ENCODE peak calls at places on chromosomes 3 and 15, in seven cellular contexts. One of them, this sample, is unnamed.

GRCh38 chr15:85744636-85745422 is 49.9 kb downstream of the KLHL25 start:
- DNase-seq in cardiac muscle cell: no peak
- DNase-seq in NCI-H510A: no peak
- DNase-seq in neural crest cell: no peak
- DNase-seq in effector memory CD4-positive, alpha-beta T cell: no peak
- DNase-seq in GM04504: no peak
- DNase-seq in HuH-7: no peak
- DNase-seq in this sample: no peak

GRCh38 chr3:14303336-14304100 is 98.9 kb upstream of the SLC6A6 start:
- DNase-seq in cardiac muscle cell: no peak
- DNase-seq in NCI-H510A: no peak
- DNase-seq in neural crest cell: no peak
- DNase-seq in effector memory CD4-positive, alpha-beta T cell: no peak
- DNase-seq in GM04504: no peak
- DNase-seq in HuH-7: no peak
- DNase-seq in this sample: no peak

GRCh38 chr3:89521328-89521727 is 413.9 kb downstream of the EPHA3 start:
- DNase-seq in cardiac muscle cell: no peak
- DNase-seq in NCI-H510A: no peak
- DNase-seq in neural crest cell: no peak
- DNase-seq in effector memory CD4-positive, alpha-beta T cell: no peak
- DNase-seq in GM04504: no peak
- DNase-seq in HuH-7: no peak
- DNase-seq in this sample: no peak

GRCh38 chr3:61688307-61688695 is 126.9 kb downstream of the PTPRG start:
- DNase-seq in cardiac muscle cell: peak
- DNase-seq in NCI-H510A: no peak
- DNase-seq in neural crest cell: peak
- DNase-seq in effector memory CD4-positive, alpha-beta T cell: no peak
- DNase-seq in GM04504: no peak
- DNase-seq in HuH-7: no peak
- DNase-seq in this sample: no peak

GRCh38 chr3:151766454-151766853 is 32.7 kb downstream of the AADACL2 start:
- DNase-seq in cardiac muscle cell: no peak
- DNase-seq in NCI-H510A: no peak
- DNase-seq in neural crest cell: no peak
- DNase-seq in effector memory CD4-positive, alpha-beta T cell: no peak
- DNase-seq in GM04504: no peak
- DNase-seq in HuH-7: no peak
- DNase-seq in this sample: no peak

GRCh38 chr3:64188810-64189560 is 36.3 kb downstream of the PRICKLE2 start:
- DNase-seq in cardiac muscle cell: peak
- DNase-seq in NCI-H510A: no peak
- DNase-seq in neural crest cell: no peak
- DNase-seq in effector memory CD4-positive, alpha-beta T cell: no peak
- DNase-seq in GM04504: peak
- DNase-seq in HuH-7: no peak
- DNase-seq in this sample: peak

GRCh38 chr3:197354195-197355059 is 56.0 kb upstream of the DLG1 start:
- DNase-seq in cardiac muscle cell: no peak
- DNase-seq in NCI-H510A: no peak
- DNase-seq in neural crest cell: peak
- DNase-seq in effector memory CD4-positive, alpha-beta T cell: no peak
- DNase-seq in GM04504: no peak
- DNase-seq in HuH-7: no peak
- DNase-seq in this sample: peak

GRCh38 chr3:194306109-194306686 is 44.9 kb downstream of the CPN2 start:
- DNase-seq in cardiac muscle cell: no peak
- DNase-seq in NCI-H510A: peak
- DNase-seq in neural crest cell: no peak
- DNase-seq in effector memory CD4-positive, alpha-beta T cell: peak
- DNase-seq in GM04504: no peak
- DNase-seq in HuH-7: no peak
- DNase-seq in this sample: no peak

GRCh38 chr3:4633078-4634004 is 140.2 kb downstream of the ITPR1 start:
- DNase-seq in cardiac muscle cell: peak
- DNase-seq in NCI-H510A: no peak
- DNase-seq in neural crest cell: no peak
- DNase-seq in effector memory CD4-positive, alpha-beta T cell: no peak
- DNase-seq in GM04504: peak
- DNase-seq in HuH-7: peak
- DNase-seq in this sample: peak

GRCh38 chr15:60973637-60974415 is 255.3 kb downstream of the RORA start:
- DNase-seq in cardiac muscle cell: peak
- DNase-seq in NCI-H510A: no peak
- DNase-seq in neural crest cell: no peak
- DNase-seq in effector memory CD4-positive, alpha-beta T cell: no peak
- DNase-seq in GM04504: no peak
- DNase-seq in HuH-7: no peak
- DNase-seq in this sample: peak

GRCh38 chr3:11653298-11654055 is 9.8 kb upstream of the VGLL4 start:
- DNase-seq in cardiac muscle cell: no peak
- DNase-seq in NCI-H510A: no peak
- DNase-seq in neural crest cell: no peak
- DNase-seq in effector memory CD4-positive, alpha-beta T cell: no peak
- DNase-seq in GM04504: no peak
- DNase-seq in HuH-7: no peak
- DNase-seq in this sample: peak

GRCh38 chr3:83011471-83011870 is 1250.0 kb upstream of the GBE1 start:
- DNase-seq in cardiac muscle cell: no peak
- DNase-seq in NCI-H510A: no peak
- DNase-seq in neural crest cell: no peak
- DNase-seq in effector memory CD4-positive, alpha-beta T cell: no peak
- DNase-seq in GM04504: no peak
- DNase-seq in HuH-7: no peak
- DNase-seq in this sample: peak

GRCh38 chr15:100934735-100935134 is 15.6 kb downstream of the LRRK1 start:
- DNase-seq in cardiac muscle cell: no peak
- DNase-seq in NCI-H510A: no peak
- DNase-seq in neural crest cell: no peak
- DNase-seq in effector memory CD4-positive, alpha-beta T cell: no peak
- DNase-seq in GM04504: no peak
- DNase-seq in HuH-7: no peak
- DNase-seq in this sample: no peak

GRCh38 chr3:14886101-14886500 is 61.3 kb upstream of the NR2C2 start:
- DNase-seq in cardiac muscle cell: no peak
- DNase-seq in NCI-H510A: no peak
- DNase-seq in neural crest cell: no peak
- DNase-seq in effector memory CD4-positive, alpha-beta T cell: no peak
- DNase-seq in GM04504: no peak
- DNase-seq in HuH-7: no peak
- DNase-seq in this sample: no peak

GRCh38 chr3:175751089-175751488 is 892.0 kb downstream of the NAALADL2 start:
- DNase-seq in cardiac muscle cell: no peak
- DNase-seq in NCI-H510A: no peak
- DNase-seq in neural crest cell: no peak
- DNase-seq in effector memory CD4-positive, alpha-beta T cell: no peak
- DNase-seq in GM04504: no peak
- DNase-seq in HuH-7: no peak
- DNase-seq in this sample: no peak

GRCh38 chr3:38109580-38110313 is 27.2 kb downstream of the ACAA1 start:
- DNase-seq in cardiac muscle cell: no peak
- DNase-seq in NCI-H510A: no peak
- DNase-seq in neural crest cell: no peak
- DNase-seq in effector memory CD4-positive, alpha-beta T cell: no peak
- DNase-seq in GM04504: no peak
- DNase-seq in HuH-7: no peak
- DNase-seq in this sample: no peak

GRCh38 chr3:100896994-100897393 is 96.2 kb downstream of the ABI3BP start:
- DNase-seq in cardiac muscle cell: no peak
- DNase-seq in NCI-H510A: no peak
- DNase-seq in neural crest cell: no peak
- DNase-seq in effector memory CD4-positive, alpha-beta T cell: no peak
- DNase-seq in GM04504: no peak
- DNase-seq in HuH-7: no peak
- DNase-seq in this sample: no peak

GRCh38 chr3:147799601-147800000 is 390.4 kb downstream of the ZIC1 start:
- DNase-seq in cardiac muscle cell: no peak
- DNase-seq in NCI-H510A: no peak
- DNase-seq in neural crest cell: no peak
- DNase-seq in effector memory CD4-positive, alpha-beta T cell: no peak
- DNase-seq in GM04504: no peak
- DNase-seq in HuH-7: no peak
- DNase-seq in this sample: no peak

GRCh38 chr15:95266481-95267061 is 1035.2 kb downstream of the MCTP2 start:
- DNase-seq in cardiac muscle cell: no peak
- DNase-seq in NCI-H510A: no peak
- DNase-seq in neural crest cell: no peak
- DNase-seq in effector memory CD4-positive, alpha-beta T cell: no peak
- DNase-seq in GM04504: peak
- DNase-seq in HuH-7: no peak
- DNase-seq in this sample: no peak

GRCh38 chr3:149151843-149152242 is 22.4 kb downstream of the HPS3 start:
- DNase-seq in cardiac muscle cell: no peak
- DNase-seq in NCI-H510A: no peak
- DNase-seq in neural crest cell: no peak
- DNase-seq in effector memory CD4-positive, alpha-beta T cell: no peak
- DNase-seq in GM04504: peak
- DNase-seq in HuH-7: peak
- DNase-seq in this sample: peak

GRCh38 chr3:25861566-25861965 is 71.7 kb downstream of the OXSM start:
- DNase-seq in cardiac muscle cell: no peak
- DNase-seq in NCI-H510A: no peak
- DNase-seq in neural crest cell: no peak
- DNase-seq in effector memory CD4-positive, alpha-beta T cell: no peak
- DNase-seq in GM04504: no peak
- DNase-seq in HuH-7: no peak
- DNase-seq in this sample: no peak

GRCh38 chr15:57457726-57458125 is 81.4 kb downstream of the CGNL1 start:
- DNase-seq in cardiac muscle cell: no peak
- DNase-seq in NCI-H510A: no peak
- DNase-seq in neural crest cell: no peak
- DNase-seq in effector memory CD4-positive, alpha-beta T cell: no peak
- DNase-seq in GM04504: no peak
- DNase-seq in HuH-7: no peak
- DNase-seq in this sample: no peak

GRCh38 chr3:187382609-187383151 is 14.5 kb downstream of the RTP4 start:
- DNase-seq in cardiac muscle cell: peak
- DNase-seq in NCI-H510A: no peak
- DNase-seq in neural crest cell: no peak
- DNase-seq in effector memory CD4-positive, alpha-beta T cell: no peak
- DNase-seq in GM04504: no peak
- DNase-seq in HuH-7: no peak
- DNase-seq in this sample: no peak

GRCh38 chr3:21508244-21508643 is 242.8 kb downstream of the ZNF385D start:
- DNase-seq in cardiac muscle cell: no peak
- DNase-seq in NCI-H510A: no peak
- DNase-seq in neural crest cell: no peak
- DNase-seq in effector memory CD4-positive, alpha-beta T cell: no peak
- DNase-seq in GM04504: no peak
- DNase-seq in HuH-7: no peak
- DNase-seq in this sample: no peak